ENCODE peak calls at places on chromosomes 16 and 17, in seven cellular contexts. L, D, S, B, R, Q and P are unnamed samples.

GRCh38 chr16:30476991-30477390 is 4.4 kb downstream of the ITGAL start:
- DNase-seq in R (no peak), S (no peak), B (no peak), L (no peak), Q (no peak), D (no peak), P (no peak)

GRCh38 chr16:725463-726187 is 618 bp downstream of the CCDC78 start:
- DNase-seq in L (no peak), S (no peak), Q (no peak), D (no peak), R (no peak), B (no peak), P (no peak)

GRCh38 chr16:82703156-82703555 is 76.4 kb downstream of the CDH13 start:
- DNase-seq in Q (no peak), L (no peak), R (no peak), B (no peak), D (no peak), S (no peak), P (no peak)

GRCh38 chr16:24944206-24944605 is 71.0 kb downstream of the ARHGAP17 start:
- DNase-seq in L (no peak), B (no peak), S (no peak), R (no peak), Q (no peak), D (no peak), P (no peak)

GRCh38 chr17:49715717-49716279 is 8.0 kb upstream of the SLC35B1 start:
- DNase-seq in L (no peak), Q (no peak), S (no peak), D (no peak), R (no peak), B (no peak), P (no peak)

GRCh38 chr17:31167111-31167510 is 72.3 kb downstream of the NF1 start:
- DNase-seq in R (no peak), S (no peak), L (no peak), D (no peak), Q (no peak), B (no peak), P (no peak)

GRCh38 chr17:3512512-3513171 is 36.8 kb downstream of the ASPA start:
- DNase-seq in Q (peak), L (no peak), S (no peak), D (no peak), B (peak), R (no peak), P (no peak)

GRCh38 chr16:66378739-66379570 is 12.5 kb downstream of the CDH5 start:
- DNase-seq in L (no peak), D (no peak), S (no peak), R (no peak), B (no peak), Q (no peak), P (no peak)

GRCh38 chr17:80955673-80956306 is 35.9 kb upstream of the CHMP6 start:
- DNase-seq in D (no peak), L (no peak), B (no peak), R (no peak), Q (no peak), S (no peak), P (no peak)

GRCh38 chr16:9969580-9969979 is 212.6 kb downstream of the GRIN2A start:
- DNase-seq in R (no peak), Q (no peak), D (no peak), L (no peak), S (no peak), B (no peak), P (no peak)

GRCh38 chr17:2996208-2996855 is 67.1 kb downstream of the OR1D5 start:
- DNase-seq in D (no peak), B (peak), L (no peak), Q (no peak), R (no peak), S (no peak), P (no peak)

GRCh38 chr16:8686031-8686621 is 11.7 kb downstream of the ABAT start:
- DNase-seq in Q (peak), S (no peak), L (no peak), B (no peak), D (no peak), R (no peak), P (no peak)

GRCh38 chr17:68200689-68201424 is 47.0 kb upstream of the AMZ2 start:
- DNase-seq in R (no peak), L (no peak), Q (peak), B (no peak), D (peak), S (peak), P (no peak)

GRCh38 chr17:81842725-81843504 is 8.1 kb upstream of the PPP1R27 start:
- DNase-seq in D (no peak), S (no peak), B (peak), Q (no peak), R (no peak), L (no peak), P (no peak)

GRCh38 chr16:66058181-66058580 is 308.3 kb upstream of the CDH5 start:
- DNase-seq in R (peak), D (no peak), Q (no peak), B (no peak), L (peak), S (no peak), P (no peak)

GRCh38 chr17:50672831-50673551 is 34.7 kb downstream of the ANKRD40 start:
- DNase-seq in Q (no peak), R (no peak), S (no peak), B (no peak), L (no peak), D (no peak), P (no peak)

GRCh38 chr16:22638393-22639206 is 127.9 kb downstream of the NPIPB5 start:
- DNase-seq in L (peak), Q (no peak), B (no peak), R (peak), S (no peak), D (no peak), P (no peak)

GRCh38 chr17:7132511-7133094 is 18.0 kb upstream of the ASGR2 start:
- DNase-seq in B (no peak), D (no peak), L (no peak), R (no peak), S (no peak), Q (peak), P (no peak)

GRCh38 chr17:40065771-40066510 is 3.2 kb downstream of the THRA start:
- DNase-seq in D (no peak), L (no peak), Q (no peak), S (no peak), R (no peak), B (no peak), P (no peak)

GRCh38 chr17:78403822-78404221 is 25.4 kb downstream of the PGS1 start:
- DNase-seq in R (no peak), Q (no peak), D (no peak), S (no peak), B (no peak), L (no peak), P (no peak)

GRCh38 chr17:68456529-68457167 is 648 bp downstream of the WIPI1 start:
- DNase-seq in S (no peak), D (no peak), Q (peak), R (peak), L (peak), B (no peak), P (no peak)

GRCh38 chr16:78576941-78577340 is 477.5 kb downstream of the WWOX start:
- DNase-seq in L (no peak), D (no peak), R (no peak), S (no peak), B (no peak), Q (no peak), P (no peak)

GRCh38 chr16:457732-458400 is 32.4 kb downstream of the RAB11FIP3 start:
- DNase-seq in D (no peak), Q (no peak), R (no peak), L (no peak), S (no peak), B (no peak), P (no peak)

GRCh38 chr16:17768257-17768656 is 297.5 kb upstream of the XYLT1 start:
- DNase-seq in D (no peak), R (peak), S (no peak), Q (no peak), L (peak), B (no peak), P (no peak)

GRCh38 chr17:73929860-73930430 is 273.5 kb upstream of the RPL38 start:
- DNase-seq in R (no peak), Q (no peak), B (no peak), D (no peak), S (no peak), L (no peak), P (no peak)